ENCODE peak calls at places on chromosomes 11 and 22, in four cellular contexts. One of them, this sample, is unnamed. For H3K36me3, the result is how much of the 10 kb centered on the place peaks cover.

GRCh38 chr11:70788247-70789022 is 390.1 kb downstream of the CTTN start:
- DNase-seq in left ventricle myocardium inferior: no peak
- DNase-seq in CD8-positive, alpha-beta memory T cell: no peak
- DNase-seq in right lobe of liver: no peak
- DNase-seq in this sample: peak

GRCh38 chr11:101955701-101956100 is 39.4 kb upstream of the ANGPTL5 start:
- DNase-seq in right lobe of liver: no peak
- DNase-seq in CD8-positive, alpha-beta memory T cell: no peak
- DNase-seq in left ventricle myocardium inferior: no peak
- DNase-seq in this sample: no peak

GRCh38 chr11:103624708-103625623 is 411.5 kb upstream of the DDI1 start:
- DNase-seq in left ventricle myocardium inferior: no peak
- DNase-seq in CD8-positive, alpha-beta memory T cell: no peak
- DNase-seq in right lobe of liver: no peak
- DNase-seq in this sample: peak

GRCh38 chr22:35367331-35367886 is 13.5 kb upstream of the HMOX1 start:
- DNase-seq in CD8-positive, alpha-beta memory T cell: no peak
- DNase-seq in right lobe of liver: no peak
- DNase-seq in left ventricle myocardium inferior: no peak
- DNase-seq in this sample: no peak

GRCh38 chr11:105224859-105225258 is 85.3 kb upstream of the CARD18 start:
- DNase-seq in right lobe of liver: no peak
- DNase-seq in left ventricle myocardium inferior: no peak
- DNase-seq in CD8-positive, alpha-beta memory T cell: no peak
- DNase-seq in this sample: peak

GRCh38 chr11:35343033-35343598 is 76.2 kb downstream of the SLC1A2 start:
- DNase-seq in right lobe of liver: no peak
- DNase-seq in left ventricle myocardium inferior: no peak
- DNase-seq in CD8-positive, alpha-beta memory T cell: peak
- DNase-seq in this sample: no peak

GRCh38 chr22:43203471-43203981 is 16.6 kb upstream of the TTLL12 start:
- DNase-seq in CD8-positive, alpha-beta memory T cell: no peak
- DNase-seq in right lobe of liver: no peak
- DNase-seq in left ventricle myocardium inferior: no peak
- DNase-seq in this sample: no peak

GRCh38 chr11:115503083-115503885 is 931 bp downstream of the CADM1 start:
- DNase-seq in CD8-positive, alpha-beta memory T cell: peak
- DNase-seq in left ventricle myocardium inferior: peak
- DNase-seq in right lobe of liver: peak
- DNase-seq in this sample: peak

GRCh38 chr11:76935030-76935429 is 74.3 kb downstream of the ACER3 start:
- DNase-seq in CD8-positive, alpha-beta memory T cell: no peak
- DNase-seq in right lobe of liver: no peak
- DNase-seq in left ventricle myocardium inferior: no peak
- DNase-seq in this sample: no peak

GRCh38 chr11:95327273-95327948 is 96.4 kb upstream of the SESN3 start:
- DNase-seq in right lobe of liver: no peak
- DNase-seq in left ventricle myocardium inferior: no peak
- DNase-seq in CD8-positive, alpha-beta memory T cell: no peak
- DNase-seq in this sample: peak

GRCh38 chr11:76054330-76054729 is 152.0 kb downstream of the WNT11 start:
- DNase-seq in right lobe of liver: no peak
- DNase-seq in CD8-positive, alpha-beta memory T cell: no peak
- DNase-seq in left ventricle myocardium inferior: no peak
- DNase-seq in this sample: no peak

GRCh38 chr11:117824571-117825537 is at the start of gene FXYD2:
- DNase-seq in CD8-positive, alpha-beta memory T cell: no peak
- DNase-seq in right lobe of liver: no peak
- DNase-seq in left ventricle myocardium inferior: peak
- DNase-seq in this sample: peak

GRCh38 chr11:69009441-69010211 is 3.4 kb downstream of the MRGPRF start:
- DNase-seq in left ventricle myocardium inferior: no peak
- DNase-seq in right lobe of liver: no peak
- DNase-seq in CD8-positive, alpha-beta memory T cell: no peak
- DNase-seq in this sample: no peak

GRCh38 chr11:46541593-46542371 is 52.0 kb downstream of the AMBRA1 start:
- DNase-seq in right lobe of liver: peak
- DNase-seq in left ventricle myocardium inferior: peak
- DNase-seq in CD8-positive, alpha-beta memory T cell: no peak
- DNase-seq in this sample: no peak

GRCh38 chr11:2409701-2410468 is 9.3 kb downstream of the TSSC4 start:
- DNase-seq in right lobe of liver: no peak
- DNase-seq in CD8-positive, alpha-beta memory T cell: no peak
- DNase-seq in left ventricle myocardium inferior: no peak
- DNase-seq in this sample: no peak

GRCh38 chr11:8956860-8957259 is 7.4 kb downstream of the TMEM9B start:
- DNase-seq in left ventricle myocardium inferior: no peak
- DNase-seq in right lobe of liver: no peak
- DNase-seq in CD8-positive, alpha-beta memory T cell: no peak
- DNase-seq in this sample: no peak

GRCh38 chr11:36155770-36156485 is 133.3 kb downstream of the COMMD9 start:
- DNase-seq in CD8-positive, alpha-beta memory T cell: no peak
- DNase-seq in right lobe of liver: no peak
- DNase-seq in left ventricle myocardium inferior: no peak
- DNase-seq in this sample: peak

GRCh38 chr22:42324991-42325710 is 54.7 kb upstream of the TCF20 start:
- DNase-seq in left ventricle myocardium inferior: no peak
- DNase-seq in CD8-positive, alpha-beta memory T cell: no peak
- DNase-seq in right lobe of liver: no peak
- DNase-seq in this sample: no peak

GRCh38 chr22:30445438-30445936 is 19.9 kb downstream of the MTFP1 start:
- DNase-seq in right lobe of liver: no peak
- DNase-seq in left ventricle myocardium inferior: no peak
- DNase-seq in CD8-positive, alpha-beta memory T cell: no peak
- DNase-seq in this sample: peak

GRCh38 chr11:19882356-19882755 is 169.7 kb downstream of the NAV2 start:
- DNase-seq in left ventricle myocardium inferior: no peak
- DNase-seq in CD8-positive, alpha-beta memory T cell: no peak
- DNase-seq in right lobe of liver: no peak
- DNase-seq in this sample: no peak

GRCh38 chr11:95835351-95835750 is 45.1 kb downstream of the CEP57 start:
- DNase-seq in right lobe of liver: no peak
- DNase-seq in CD8-positive, alpha-beta memory T cell: no peak
- DNase-seq in left ventricle myocardium inferior: no peak
- DNase-seq in this sample: no peak

GRCh38 chr11:1293619-1294015 is 15.8 kb downstream of the TOLLIP start:
- DNase-seq in CD8-positive, alpha-beta memory T cell: no peak
- DNase-seq in left ventricle myocardium inferior: peak
- DNase-seq in right lobe of liver: peak
- DNase-seq in this sample: no peak

GRCh38 chr11:1872267-1872985 is 19.3 kb downstream of the PRR33 start:
- DNase-seq in left ventricle myocardium inferior: peak
- DNase-seq in CD8-positive, alpha-beta memory T cell: no peak
- DNase-seq in right lobe of liver: peak
- DNase-seq in this sample: no peak

GRCh38 chr22:48921411-48921903 is 906.2 kb downstream of the BRD1 start:
- DNase-seq in left ventricle myocardium inferior: no peak
- DNase-seq in right lobe of liver: no peak
- DNase-seq in CD8-positive, alpha-beta memory T cell: no peak
- DNase-seq in this sample: no peak

GRCh38 chr11:30345644-30346043 is 22.7 kb downstream of the ARL14EP start:
- DNase-seq in right lobe of liver: no peak
- DNase-seq in CD8-positive, alpha-beta memory T cell: no peak
- DNase-seq in left ventricle myocardium inferior: no peak
- DNase-seq in this sample: no peak

GRCh38 chr11:35721576-35722341 is 59.2 kb downstream of the TRIM44 start:
- DNase-seq in left ventricle myocardium inferior: no peak
- DNase-seq in right lobe of liver: no peak
- DNase-seq in CD8-positive, alpha-beta memory T cell: no peak
- DNase-seq in this sample: no peak

GRCh38 chr11:31412946-31413345 is 43.3 kb downstream of the DNAJC24 start:
- DNase-seq in right lobe of liver: no peak
- DNase-seq in CD8-positive, alpha-beta memory T cell: no peak
- DNase-seq in left ventricle myocardium inferior: no peak
- DNase-seq in this sample: peak

GRCh38 chr11:64181506-64182411 is 4.2 kb upstream of the STIP1 start:
- DNase-seq in CD8-positive, alpha-beta memory T cell: no peak
- DNase-seq in left ventricle myocardium inferior: peak
- DNase-seq in right lobe of liver: peak
- DNase-seq in this sample: peak

GRCh38 chr11:76579047-76579751 is 91.3 kb downstream of the LRRC32 start:
- DNase-seq in right lobe of liver: no peak
- DNase-seq in left ventricle myocardium inferior: peak
- DNase-seq in CD8-positive, alpha-beta memory T cell: no peak
- DNase-seq in this sample: no peak

GRCh38 chr11:93236741-93237675 is 39.2 kb upstream of the SLC36A4 start:
- DNase-seq in left ventricle myocardium inferior: no peak
- DNase-seq in CD8-positive, alpha-beta memory T cell: no peak
- DNase-seq in right lobe of liver: no peak
- DNase-seq in this sample: peak

GRCh38 chr11:93653080-93653479 is 8.4 kb upstream of the CEP295 start:
- DNase-seq in CD8-positive, alpha-beta memory T cell: no peak
- DNase-seq in left ventricle myocardium inferior: no peak
- DNase-seq in right lobe of liver: no peak
- DNase-seq in this sample: no peak

GRCh38 chr11:122201126-122201525 is 85.1 kb upstream of the BLID start:
- DNase-seq in CD8-positive, alpha-beta memory T cell: no peak
- DNase-seq in left ventricle myocardium inferior: no peak
- DNase-seq in right lobe of liver: no peak
- DNase-seq in this sample: no peak

GRCh38 chr11:122204206-122204605 is 88.2 kb upstream of the BLID start:
- DNase-seq in right lobe of liver: no peak
- DNase-seq in left ventricle myocardium inferior: no peak
- DNase-seq in CD8-positive, alpha-beta memory T cell: no peak
- DNase-seq in this sample: no peak

GRCh38 chr11:122205036-122205435 is 89.0 kb upstream of the BLID start:
- DNase-seq in left ventricle myocardium inferior: no peak
- DNase-seq in CD8-positive, alpha-beta memory T cell: no peak
- DNase-seq in right lobe of liver: no peak
- DNase-seq in this sample: no peak

GRCh38 chr11:122202161-122202950 is 86.3 kb upstream of the BLID start:
- DNase-seq in CD8-positive, alpha-beta memory T cell: no peak
- DNase-seq in right lobe of liver: peak
- DNase-seq in left ventricle myocardium inferior: no peak
- DNase-seq in this sample: no peak

DNA sequence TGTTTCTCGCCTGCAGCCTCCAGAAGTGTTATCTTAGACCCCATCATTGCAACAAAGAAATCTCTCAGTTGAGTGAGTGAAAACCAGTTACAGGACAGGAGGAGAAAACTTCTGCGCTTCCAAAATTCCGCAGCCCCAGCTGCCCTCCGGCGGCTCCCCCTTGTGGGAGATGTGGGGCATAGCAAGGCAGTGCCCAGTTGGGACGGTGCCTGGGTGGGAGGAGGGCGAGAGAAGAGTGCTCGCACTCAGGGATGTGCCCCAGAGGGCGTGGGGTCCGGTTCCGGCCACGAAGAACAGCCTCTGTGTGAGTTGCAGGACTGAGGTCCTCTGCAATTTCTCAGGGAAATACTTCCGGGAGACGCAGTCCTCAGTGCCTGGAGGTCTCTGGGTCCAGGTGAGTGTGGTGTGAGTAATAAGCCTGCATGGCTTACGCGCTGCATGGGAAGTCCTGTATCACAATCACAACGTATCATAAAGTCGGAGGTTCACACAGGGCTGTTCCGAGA is 87.0 kb upstream of the BLID start:
- DNase-seq in CD8-positive, alpha-beta memory T cell: no peak
- DNase-seq in right lobe of liver: peak
- DNase-seq in left ventricle myocardium inferior: peak
- DNase-seq in this sample: peak
- H3K4me3 ChIP-seq in CD8-positive, alpha-beta memory T cell: no peak
- H3K4me3 ChIP-seq in right lobe of liver: no peak
- H3K4me3 ChIP-seq in left ventricle myocardium inferior: peak
- H3K4me3 ChIP-seq in this sample: no peak

GRCh38 chr22:40967120-40967760 is 16.1 kb downstream of the RBX1 start:
- DNase-seq in left ventricle myocardium inferior: no peak
- DNase-seq in CD8-positive, alpha-beta memory T cell: no peak
- DNase-seq in right lobe of liver: no peak
- DNase-seq in this sample: no peak

GRCh38 chr22:40965936-40966557 is 14.9 kb downstream of the RBX1 start:
- DNase-seq in right lobe of liver: no peak
- DNase-seq in CD8-positive, alpha-beta memory T cell: no peak
- DNase-seq in left ventricle myocardium inferior: no peak
- DNase-seq in this sample: no peak

DNA sequence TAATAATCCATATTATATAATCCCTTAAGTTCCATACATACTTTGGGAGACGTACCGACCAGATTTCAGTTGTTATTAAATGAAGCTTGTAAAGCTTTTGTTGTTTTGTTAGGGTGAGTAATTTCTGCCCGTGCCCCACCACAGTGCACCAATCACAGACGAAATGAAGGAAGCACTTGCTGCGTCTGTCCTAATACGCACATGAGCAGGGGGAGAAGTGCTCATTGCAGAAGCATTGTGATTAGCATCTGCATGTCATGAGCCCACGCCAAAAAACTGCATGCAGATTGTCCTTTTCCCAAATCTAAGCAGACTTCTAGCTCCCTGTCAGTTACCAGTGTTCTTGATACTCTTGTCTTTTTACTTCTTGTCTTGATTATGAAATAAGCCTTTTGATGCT is 15.5 kb downstream of the RBX1 start:
- DNase-seq in left ventricle myocardium inferior: no peak
- DNase-seq in CD8-positive, alpha-beta memory T cell: no peak
- DNase-seq in right lobe of liver: no peak
- DNase-seq in this sample: no peak
- H3K36me3 ChIP-seq in left ventricle myocardium inferior: half or more
- H3K36me3 ChIP-seq in CD8-positive, alpha-beta memory T cell: under half
- H3K36me3 ChIP-seq in right lobe of liver: under half
- H3K36me3 ChIP-seq in this sample: under half

GRCh38 chr11:130427581-130428211 is 713 bp downstream of the ADAMTS8 start:
- DNase-seq in CD8-positive, alpha-beta memory T cell: peak
- DNase-seq in left ventricle myocardium inferior: peak
- DNase-seq in right lobe of liver: no peak
- DNase-seq in this sample: no peak
- H3K4me3 ChIP-seq in CD8-positive, alpha-beta memory T cell: no peak
- H3K4me3 ChIP-seq in left ventricle myocardium inferior: peak
- H3K4me3 ChIP-seq in right lobe of liver: peak
- H3K4me3 ChIP-seq in this sample: no peak

GRCh38 chr22:20044495-20045151 is 23.7 kb downstream of the TANGO2 start:
- DNase-seq in right lobe of liver: no peak
- DNase-seq in CD8-positive, alpha-beta memory T cell: no peak
- DNase-seq in left ventricle myocardium inferior: no peak
- DNase-seq in this sample: no peak
- H3K36me3 ChIP-seq in right lobe of liver: under half
- H3K36me3 ChIP-seq in CD8-positive, alpha-beta memory T cell: under half
- H3K36me3 ChIP-seq in left ventricle myocardium inferior: half or more
- H3K36me3 ChIP-seq in this sample: under half

GRCh38 chr11:43992834-43993637 is 50.6 kb downstream of the C11orf96 start:
- DNase-seq in left ventricle myocardium inferior: peak
- DNase-seq in right lobe of liver: no peak
- DNase-seq in CD8-positive, alpha-beta memory T cell: no peak
- DNase-seq in this sample: no peak
- H3K4me3 ChIP-seq in left ventricle myocardium inferior: peak
- H3K4me3 ChIP-seq in right lobe of liver: no peak
- H3K4me3 ChIP-seq in CD8-positive, alpha-beta memory T cell: no peak
- H3K4me3 ChIP-seq in this sample: no peak